ENCODE peak calls at places on chromosomes 3 and 15, in six cellular contexts. O, C, Z, U, J and D are unnamed samples.

GRCh38 chr15:56812255-56812654 is 78.9 kb upstream of the ZNF280D start:
- DNase-seq in J (no peak), U (no peak), O (no peak), Z (no peak), C (no peak), D (no peak)

GRCh38 chr3:165617134-165617533 is 220.1 kb downstream of the BCHE start:
- DNase-seq in J (no peak), C (no peak), U (no peak), O (no peak), Z (no peak), D (no peak)

GRCh38 chr15:90560229-90560771 is 30.6 kb downstream of the CRTC3 start:
- DNase-seq in O (peak), Z (peak), U (peak), J (peak), C (no peak), D (no peak)

GRCh38 chr3:52039846-52040245 is 16.5 kb downstream of the DUSP7 start:
- DNase-seq in O (peak), J (no peak), U (peak), Z (no peak), C (peak), D (no peak)

GRCh38 chr3:141594357-141594756 is 107.5 kb downstream of the RASA2 start:
- DNase-seq in J (no peak), U (no peak), O (no peak), C (no peak), Z (no peak), D (no peak)

GRCh38 chr15:27473846-27474245 is 502.9 kb downstream of the GABRG3 start:
- DNase-seq in Z (no peak), U (no peak), J (no peak), C (no peak), O (no peak), D (no peak)

GRCh38 chr3:107211608-107212007 is 165.6 kb upstream of the CCDC54 start:
- DNase-seq in J (peak), U (no peak), O (no peak), C (no peak), Z (no peak), D (no peak)

GRCh38 chr15:83288381-83288801 is 3.9 kb upstream of the BNC1 start:
- DNase-seq in C (no peak), O (no peak), J (peak), Z (no peak), U (no peak), D (no peak)

GRCh38 chr3:15207836-15208504 is 1.9 kb downstream of the CAPN7 start:
- DNase-seq in C (no peak), Z (peak), U (no peak), J (no peak), O (no peak), D (no peak)

GRCh38 chr3:197547206-197547605 is 8.6 kb downstream of the BDH1 start:
- DNase-seq in Z (no peak), O (no peak), C (no peak), U (no peak), J (no peak), D (no peak)

GRCh38 chr15:68542771-68543544 is 35.8 kb upstream of the CORO2B start:
- DNase-seq in J (peak), C (no peak), Z (peak), U (no peak), O (peak), D (no peak)

GRCh38 chr3:46214751-46215352 is 6.7 kb upstream of the CCR1 start:
- DNase-seq in Z (peak), J (no peak), C (no peak), O (no peak), U (no peak), D (no peak)
- TF ChIP-seq CTCF in Z (peak), J (peak), C (no peak), O (peak), U (no peak), D (no peak)

GRCh38 chr15:62544446-62544845 is 379.4 kb upstream of the C2CD4B start:
- DNase-seq in C (no peak), Z (no peak), U (no peak), O (no peak), J (no peak), D (no peak)

GRCh38 chr15:62554164-62554563 is 389.1 kb upstream of the C2CD4B start:
- DNase-seq in C (no peak), U (no peak), Z (no peak), O (no peak), J (no peak), D (no peak)

GRCh38 chr15:62547584-62547983 is 382.5 kb upstream of the C2CD4B start:
- DNase-seq in O (no peak), C (no peak), Z (no peak), J (no peak), U (peak), D (no peak)

GRCh38 chr15:62545392-62546227 is 380.5 kb upstream of the C2CD4B start:
- DNase-seq in J (peak), C (peak), Z (no peak), O (peak), U (peak), D (no peak)

GRCh38 chr15:62549345-62549970 is 384.4 kb upstream of the C2CD4B start:
- DNase-seq in U (no peak), C (no peak), J (peak), Z (peak), O (no peak), D (no peak)
- TF ChIP-seq CTCF in U (peak), C (peak), J (peak), Z (peak), O (peak), D (no peak)

DNA sequence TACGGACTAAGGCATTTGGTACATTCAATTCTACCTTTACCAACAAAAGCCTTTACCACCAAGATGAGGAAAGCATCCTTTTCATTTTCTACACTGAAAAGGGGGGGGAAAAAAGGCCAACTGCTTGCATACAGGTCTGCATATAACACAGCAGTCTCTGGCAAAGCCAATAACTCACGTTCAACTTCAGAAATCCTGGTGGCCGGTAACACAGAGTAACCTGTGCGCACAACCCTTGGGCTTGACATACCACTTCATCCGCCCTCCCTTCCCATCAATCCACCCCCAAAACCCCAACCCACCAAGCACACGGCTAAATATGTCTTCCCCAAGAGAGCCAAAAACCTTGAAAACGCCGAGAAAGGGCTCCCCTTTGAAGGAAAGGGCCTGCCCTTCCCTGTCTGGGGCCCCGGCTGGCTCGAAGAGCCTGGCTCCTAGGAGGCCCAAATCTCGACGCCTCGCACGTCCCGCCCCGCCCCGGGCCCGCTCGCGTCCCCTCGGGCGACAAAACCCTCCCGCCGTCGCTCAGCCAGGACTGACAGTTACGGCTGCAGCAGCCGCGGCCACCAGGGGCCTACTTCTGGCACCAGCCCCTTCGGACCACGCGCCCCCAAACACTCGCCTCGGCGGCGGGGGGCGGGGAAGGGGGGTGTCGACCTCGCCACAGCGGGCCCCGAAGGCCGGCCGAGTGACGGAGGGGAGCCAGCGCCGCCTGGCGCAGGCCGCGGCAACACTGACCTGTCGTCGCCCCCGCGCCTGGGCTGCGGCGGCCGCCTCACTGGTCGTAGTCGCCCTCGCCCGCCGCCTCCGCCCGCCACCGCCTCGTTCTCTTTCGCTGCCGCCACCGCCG is 848 bp downstream of the UBE3A start:
- DNase-seq in J (peak), Z (peak), C (peak), U (peak), O (peak), D (no peak)
- TF ChIP-seq CTCF in J (peak), Z (peak), C (peak), U (peak), O (peak), D (no peak)

GRCh38 chr3:184308744-184309143 is 5.7 kb upstream of the EIF4G1 start:
- DNase-seq in U (no peak), O (no peak), Z (no peak), J (no peak), C (no peak), D (no peak)
- TF ChIP-seq CTCF in U (no peak), O (no peak), Z (peak), J (no peak), C (no peak), D (no peak)

GRCh38 chr3:48997102-48997637 is 7.1 kb downstream of the P4HTM start:
- DNase-seq in O (no peak), J (no peak), C (no peak), U (no peak), Z (no peak), D (no peak)
- TF ChIP-seq CTCF in O (no peak), J (no peak), C (no peak), U (no peak), Z (no peak), D (no peak)

GRCh38 chr3:24639061-24639460 is 144.4 kb upstream of the THRB start:
- DNase-seq in Z (no peak), O (no peak), U (no peak), C (no peak), J (no peak), D (no peak)
- TF ChIP-seq CTCF in Z (no peak), O (no peak), U (no peak), C (no peak), J (no peak), D (no peak)

DNA sequence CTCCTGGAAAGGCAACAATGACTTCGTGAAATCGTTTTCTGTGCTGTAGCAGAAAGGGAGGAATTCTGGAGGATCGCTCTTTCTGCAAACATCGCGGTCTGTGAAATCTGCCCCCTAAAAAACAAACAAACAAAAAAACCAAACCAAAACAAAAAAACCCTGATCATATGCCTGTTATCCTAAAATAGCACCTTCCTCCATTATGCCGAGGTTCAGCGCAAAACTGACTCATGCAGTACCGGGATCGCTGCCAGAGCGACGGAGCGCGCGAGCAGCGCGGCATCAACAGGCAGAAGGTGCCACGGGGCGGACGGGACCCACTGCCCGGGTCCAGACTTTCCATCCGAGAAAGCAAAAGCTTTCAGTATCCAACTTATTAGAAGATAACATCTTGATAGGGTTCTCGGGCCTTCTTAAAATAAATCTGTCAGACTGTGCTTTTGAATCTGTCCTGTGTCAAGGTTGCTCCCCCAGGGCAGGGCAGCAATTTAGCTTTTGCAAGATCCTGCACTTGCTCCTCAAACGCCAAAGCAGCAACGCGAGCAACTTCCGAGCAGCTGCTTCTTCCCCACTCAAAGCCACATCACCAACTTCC is 156.0 kb downstream of the FGF12 start:
- DNase-seq in C (peak), Z (peak), O (peak), U (peak), J (peak), D (no peak)
- TF ChIP-seq CTCF in C (no peak), Z (no peak), O (no peak), U (no peak), J (no peak), D (no peak)

GRCh38 chr3:2156244-2156847 is 57.7 kb downstream of the CNTN4 start:
- DNase-seq in C (no peak), J (peak), Z (peak), U (no peak), O (no peak), D (no peak)
- TF ChIP-seq CTCF in C (peak), J (peak), Z (peak), U (no peak), O (peak), D (no peak)

DNA sequence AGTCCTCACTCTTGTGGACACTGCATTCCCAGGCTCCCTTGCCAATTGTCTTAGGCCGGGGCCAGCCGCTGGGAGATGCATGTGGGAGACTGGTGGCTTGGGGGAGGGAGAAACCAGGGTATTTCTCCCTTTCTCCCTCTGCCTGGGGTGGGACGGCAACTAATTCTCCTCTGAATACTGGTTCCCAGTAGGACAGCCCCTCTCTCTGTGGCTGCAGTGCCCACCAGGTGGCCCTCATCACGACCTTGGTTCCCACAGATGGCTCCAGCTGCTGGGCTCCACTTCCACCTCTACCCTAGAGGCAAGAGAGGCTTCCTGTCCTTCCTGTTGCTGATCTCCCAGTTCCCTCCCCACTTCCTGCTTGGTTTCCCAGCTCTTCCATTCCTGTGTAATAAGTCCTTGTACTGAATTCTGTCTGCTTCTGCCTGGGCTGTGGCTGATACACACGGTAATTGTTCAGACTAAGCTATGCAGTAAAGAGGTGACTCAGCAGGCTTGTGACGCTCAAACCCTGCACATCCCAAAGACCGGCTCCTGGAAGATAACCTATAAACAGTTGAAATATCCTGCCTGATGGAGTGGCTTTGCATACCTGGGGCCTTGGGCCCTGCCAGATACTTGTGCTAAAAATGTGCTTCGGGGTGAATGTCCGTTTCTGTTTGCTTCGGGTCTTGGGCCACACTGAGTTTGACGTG is 20.4 kb upstream of the COPG1 start:
- DNase-seq in C (no peak), Z (peak), O (peak), U (no peak), J (peak), D (no peak)
- TF ChIP-seq CTCF in C (no peak), Z (no peak), O (no peak), U (no peak), J (no peak), D (no peak)

GRCh38 chr3:23926736-23927135 is 9.8 kb downstream of the RPL15 start:
- DNase-seq in U (no peak), C (no peak), J (no peak), O (no peak), Z (no peak), D (no peak)
- TF ChIP-seq CTCF in U (peak), C (peak), J (no peak), O (no peak), Z (peak), D (no peak)